ENCODE peak calls at places on chromosomes 3 and 15, in four cellular contexts. X, R, Q and P are unnamed samples.

GRCh38 chr3:31157028-31157694 is 262.7 kb upstream of the GADL1 start:
- DNase-seq in X (no peak), R (no peak), Q (no peak), P (no peak)

GRCh38 chr15:38846351-38846750 is 281.7 kb upstream of the RASGRP1 start:
- DNase-seq in X (no peak), R (no peak), Q (no peak), P (peak)

GRCh38 chr3:113232367-113232766 is 21.0 kb downstream of the BOC start:
- DNase-seq in X (no peak), R (no peak), Q (no peak), P (no peak)

GRCh38 chr15:64163662-64164362 is 990 bp upstream of the PPIB start:
- DNase-seq in X (no peak), R (no peak), Q (no peak), P (peak)

GRCh38 chr3:117017135-117017990 is 307.8 kb downstream of the TUSC7 start:
- DNase-seq in X (no peak), R (no peak), Q (no peak), P (no peak)

GRCh38 chr3:5194801-5195509 is 7.4 kb downstream of the EDEM1 start:
- DNase-seq in X (no peak), R (peak), Q (peak), P (peak)

GRCh38 chr3:124601189-124601588 is 129.1 kb upstream of the UMPS start:
- DNase-seq in X (no peak), R (no peak), Q (no peak), P (peak)

GRCh38 chr3:61822588-61822987 is 261.2 kb downstream of the PTPRG start:
- DNase-seq in X (no peak), R (no peak), Q (no peak), P (no peak)

GRCh38 chr15:88385078-88385700 is 82.0 kb downstream of the MRPL46 start:
- DNase-seq in X (no peak), R (no peak), Q (peak), P (no peak)

GRCh38 chr3:96813820-96814580 is 394 bp upstream of the EPHA6 start:
- DNase-seq in X (peak), R (peak), Q (peak), P (peak)

GRCh38 chr3:180215866-180216265 is 179.1 kb upstream of the PEX5L start:
- DNase-seq in X (no peak), R (no peak), Q (no peak), P (no peak)

GRCh38 chr15:51368307-51368706 is 26.9 kb downstream of the GLDN start:
- DNase-seq in X (no peak), R (no peak), Q (no peak), P (no peak)

GRCh38 chr3:149892371-149892770 is 78.3 kb downstream of the PFN2 start:
- DNase-seq in X (no peak), R (no peak), Q (no peak), P (no peak)

GRCh38 chr3:151276038-151277027 is 2.0 kb downstream of the P2RY14 start:
- DNase-seq in X (no peak), R (peak), Q (no peak), P (no peak)

GRCh38 chr3:174540536-174540935 is 318.6 kb upstream of the NAALADL2 start:
- DNase-seq in X (no peak), R (no peak), Q (no peak), P (no peak)

GRCh38 chr3:17155951-17156350 is 271.2 kb downstream of the PLCL2 start:
- DNase-seq in X (no peak), R (no peak), Q (no peak), P (no peak)

GRCh38 chr3:126518779-126519177 is 1.2 kb upstream of the UROC1 start:
- DNase-seq in X (no peak), R (no peak), Q (no peak), P (no peak)

DNA sequence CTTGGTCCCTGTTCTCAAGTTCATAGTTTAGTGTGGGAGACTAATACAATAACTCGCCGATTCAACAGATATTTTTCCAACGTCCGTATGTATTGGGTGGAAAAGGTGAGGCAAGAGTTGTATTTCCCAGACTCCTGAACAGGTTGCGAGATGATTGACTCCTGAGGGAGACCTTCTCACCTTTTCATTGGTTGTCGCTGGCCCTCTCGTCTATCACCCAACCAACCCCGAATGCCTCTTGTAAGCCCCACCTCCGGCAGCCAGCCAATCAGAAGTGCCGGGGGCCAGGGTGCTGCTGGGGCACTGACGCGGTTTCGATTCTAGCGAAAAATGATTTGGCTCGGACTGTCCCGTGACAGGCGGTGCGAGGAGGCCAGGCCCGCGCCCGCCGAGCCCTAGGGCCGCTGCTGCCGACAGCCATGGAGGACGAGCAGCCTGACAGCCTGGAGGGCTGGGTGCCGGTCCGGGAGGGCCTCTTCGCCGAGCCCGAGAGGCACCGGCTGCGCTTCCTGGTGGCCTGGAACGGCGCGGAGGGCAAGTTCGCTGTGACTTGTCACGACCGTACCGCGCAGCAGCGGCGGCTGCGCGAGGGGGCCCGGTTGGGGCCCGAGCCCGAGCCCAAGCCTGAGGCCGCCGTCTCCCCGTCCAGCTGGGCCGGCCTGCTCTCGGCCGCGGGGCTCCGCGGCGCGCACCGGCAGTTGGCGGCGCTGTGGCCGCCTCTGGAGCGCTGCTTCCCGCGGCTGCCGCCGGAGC is at the start of gene WHAMM:
- DNase-seq in X (peak), R (peak), Q (peak), P (peak)
- TF ChIP-seq CTCF in X (peak), R (peak), Q (no peak), P (no peak)

GRCh38 chr15:40846846-40847224 is 3.0 kb downstream of the SPINT1 start:
- DNase-seq in X (no peak), R (peak), Q (no peak), P (no peak)
- H3K4me3 ChIP-seq in X (no peak), R (peak), Q (no peak), P (no peak)

DNA sequence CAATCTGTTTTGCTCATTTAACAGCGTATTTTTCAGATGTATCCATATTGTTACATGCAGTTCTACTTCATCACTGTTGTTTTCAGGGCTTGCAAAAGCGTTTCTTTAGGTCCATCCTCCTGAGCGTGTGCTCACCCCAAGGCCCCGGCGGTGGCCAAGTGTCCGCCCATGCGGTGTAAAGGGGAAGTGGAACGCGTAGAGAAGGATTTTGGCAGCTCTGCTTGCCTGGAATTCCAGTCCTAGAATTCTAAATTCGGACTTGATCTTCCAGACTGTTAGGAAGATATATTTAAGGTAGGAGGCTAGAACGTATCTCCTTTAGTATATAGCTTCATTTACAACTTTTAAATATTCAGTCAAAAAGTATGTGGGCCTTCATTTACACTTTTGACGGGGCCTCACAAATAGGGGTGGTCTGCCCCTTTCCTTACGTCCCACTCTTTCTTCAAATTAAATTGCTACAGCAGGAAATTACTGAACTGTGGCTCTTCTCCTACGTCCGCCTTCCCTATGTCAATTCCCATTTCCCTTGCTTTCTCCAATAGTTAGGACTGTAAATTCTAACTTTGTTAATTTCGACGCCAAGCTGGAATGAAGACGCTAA is 609 bp upstream of the TBC1D23 start:
- DNase-seq in X (peak), R (peak), Q (no peak), P (peak)
- TF ChIP-seq CTCF in X (peak), R (no peak), Q (no peak), P (peak)

GRCh38 chr15:78265752-78266224 is 1.4 kb downstream of the DNAJA4 start:
- DNase-seq in X (no peak), R (no peak), Q (peak), P (peak)

GRCh38 chr15:78263907-78264303 is 457 bp upstream of the DNAJA4 start:
- DNase-seq in X (no peak), R (no peak), Q (no peak), P (no peak)

GRCh38 chr15:78265137-78265460 is 737 bp downstream of the DNAJA4 start:
- DNase-seq in X (no peak), R (no peak), Q (no peak), P (no peak)

GRCh38 chr15:78263351-78263781 is 996 bp upstream of the DNAJA4 start:
- DNase-seq in X (no peak), R (no peak), Q (no peak), P (no peak)

DNA sequence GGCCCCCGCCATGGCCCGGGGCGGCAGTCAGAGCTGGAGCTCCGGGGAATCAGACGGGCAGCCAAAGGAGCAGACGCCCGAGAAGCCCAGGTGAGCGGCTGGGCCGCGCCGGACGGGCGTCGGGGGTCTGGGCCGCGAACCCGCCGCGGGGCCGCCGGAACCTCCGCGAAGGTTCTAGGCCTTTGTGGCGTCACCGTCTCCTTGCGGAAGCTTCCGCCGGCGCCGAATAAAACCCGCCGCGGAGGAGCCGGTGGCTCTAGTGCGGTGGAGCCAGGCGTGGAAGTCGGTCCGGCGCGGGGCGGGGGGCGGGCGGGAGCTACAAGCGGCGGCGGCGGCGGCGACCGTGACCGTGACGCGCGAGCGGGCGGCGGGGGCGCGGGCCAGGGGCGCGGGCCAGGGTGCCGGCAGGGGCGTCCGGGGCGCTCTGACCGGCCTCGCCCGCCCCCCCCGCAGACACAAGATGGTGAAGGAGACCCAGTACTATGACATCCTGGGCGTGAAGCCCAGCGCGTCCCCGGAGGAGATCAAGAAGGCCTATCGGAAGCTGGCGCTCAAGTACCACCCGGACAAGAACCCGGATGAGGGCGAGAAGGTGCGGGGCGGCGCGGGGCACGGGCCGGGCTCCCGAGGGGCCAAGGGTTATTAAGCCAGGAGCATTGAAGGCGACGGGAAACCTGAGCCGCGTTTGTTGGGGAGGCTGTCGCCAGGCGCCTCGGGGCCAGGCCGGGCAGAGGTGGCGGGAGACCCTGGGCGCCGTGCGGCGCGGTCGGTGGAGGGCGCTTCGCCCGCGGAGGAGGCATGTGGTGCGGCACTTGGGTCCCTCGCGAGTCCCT is at the start of gene DNAJA4:
- DNase-seq in X (peak), R (peak), Q (no peak), P (peak)
- H3K4me3 ChIP-seq in X (peak), R (peak), Q (peak), P (peak)

DNA sequence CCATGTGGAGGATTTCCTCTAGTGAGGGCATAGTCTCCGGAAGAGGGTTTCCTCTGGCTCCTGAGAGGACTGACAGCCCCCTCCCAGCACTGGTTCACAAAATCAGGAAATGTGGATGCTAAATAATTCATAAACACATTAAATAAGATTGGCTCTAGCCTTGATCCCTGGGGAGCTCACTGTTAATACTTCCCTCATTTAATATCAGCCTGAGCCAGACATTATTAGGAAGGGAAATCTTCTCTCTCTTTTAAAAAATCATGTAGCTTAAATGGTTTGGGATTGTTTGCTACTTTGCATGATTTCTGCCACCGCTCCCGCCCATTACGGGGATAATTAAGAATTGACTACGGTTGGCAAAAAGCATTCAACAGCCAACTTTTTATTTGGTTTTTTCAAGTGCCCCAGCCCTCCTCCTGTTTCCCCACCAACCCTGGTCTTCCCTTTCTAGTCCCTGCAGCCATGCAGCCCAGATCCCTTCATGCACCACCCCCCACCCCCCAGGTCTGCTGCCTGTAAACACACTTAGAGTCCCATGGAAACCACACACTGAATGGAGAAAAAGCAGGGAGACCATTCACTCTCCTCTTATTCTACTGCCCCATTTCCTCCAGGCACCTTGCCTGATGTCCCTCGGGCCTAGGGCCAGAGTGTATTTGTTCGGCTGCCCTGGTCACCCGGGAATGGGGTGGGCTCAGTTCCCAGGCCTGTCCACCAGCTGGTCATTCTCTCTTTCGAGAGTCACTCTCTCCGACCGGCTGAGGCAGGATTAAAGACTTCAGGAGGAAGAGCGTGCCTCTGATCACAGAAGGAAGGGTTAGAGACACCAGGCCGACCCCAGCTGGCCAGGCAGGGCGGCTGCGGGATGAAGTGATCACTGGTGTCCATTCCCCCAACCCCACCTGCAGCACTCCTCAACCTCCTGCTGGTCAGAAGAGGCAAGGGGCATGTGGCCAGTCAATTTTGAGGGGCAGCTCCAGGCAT is 45.1 kb downstream of the SEMA5B start:
- DNase-seq in X (peak), R (no peak), Q (no peak), P (no peak)
- TF ChIP-seq CTCF in X (peak), R (no peak), Q (no peak), P (peak)

DNA sequence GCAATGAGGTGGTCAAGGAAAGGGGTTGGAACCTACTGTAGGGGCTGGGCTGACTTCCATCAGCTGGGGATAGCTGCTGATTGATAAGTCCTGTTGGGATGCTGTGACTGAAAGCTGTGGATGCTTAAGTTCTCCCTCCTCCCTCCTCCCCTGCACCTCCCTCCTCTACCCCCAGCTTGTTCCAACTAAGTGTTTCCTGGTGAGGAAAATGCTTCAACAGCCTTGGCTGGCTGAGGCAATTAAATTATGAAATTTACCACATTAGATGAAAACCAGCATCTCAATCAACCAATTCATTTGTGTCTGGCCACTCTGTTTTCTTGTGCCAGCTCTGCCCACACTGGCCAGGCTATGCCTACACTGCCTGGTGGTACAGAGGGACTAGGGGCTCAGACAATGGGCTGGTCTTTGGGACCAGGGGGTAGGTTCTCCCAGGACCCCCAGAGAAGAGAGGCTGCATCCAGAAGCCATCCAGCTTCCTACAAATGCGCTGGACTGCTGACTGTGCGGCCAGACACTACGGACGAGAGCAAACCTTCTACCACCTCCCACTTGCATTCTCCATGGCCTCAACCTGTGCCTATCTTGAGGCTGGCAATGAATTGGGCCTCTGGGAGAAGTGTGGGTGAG is 2.5 kb downstream of the KLHL25 start:
- DNase-seq in X (no peak), R (no peak), Q (no peak), P (no peak)
- H3K4me3 ChIP-seq in X (no peak), R (no peak), Q (no peak), P (no peak)

GRCh38 chr15:43439268-43439667 is 53.7 kb downstream of the TP53BP1 start:
- DNase-seq in X (no peak), R (no peak), Q (no peak), P (no peak)
- TF ChIP-seq CTCF in X (no peak), R (no peak), Q (no peak), P (no peak)

GRCh38 chr15:59105839-59106238 is 893 bp downstream of the CCNB2 start:
- DNase-seq in X (no peak), R (no peak), Q (no peak), P (no peak)
- H3K4me3 ChIP-seq in X (peak), R (peak), Q (peak), P (peak)

DNA sequence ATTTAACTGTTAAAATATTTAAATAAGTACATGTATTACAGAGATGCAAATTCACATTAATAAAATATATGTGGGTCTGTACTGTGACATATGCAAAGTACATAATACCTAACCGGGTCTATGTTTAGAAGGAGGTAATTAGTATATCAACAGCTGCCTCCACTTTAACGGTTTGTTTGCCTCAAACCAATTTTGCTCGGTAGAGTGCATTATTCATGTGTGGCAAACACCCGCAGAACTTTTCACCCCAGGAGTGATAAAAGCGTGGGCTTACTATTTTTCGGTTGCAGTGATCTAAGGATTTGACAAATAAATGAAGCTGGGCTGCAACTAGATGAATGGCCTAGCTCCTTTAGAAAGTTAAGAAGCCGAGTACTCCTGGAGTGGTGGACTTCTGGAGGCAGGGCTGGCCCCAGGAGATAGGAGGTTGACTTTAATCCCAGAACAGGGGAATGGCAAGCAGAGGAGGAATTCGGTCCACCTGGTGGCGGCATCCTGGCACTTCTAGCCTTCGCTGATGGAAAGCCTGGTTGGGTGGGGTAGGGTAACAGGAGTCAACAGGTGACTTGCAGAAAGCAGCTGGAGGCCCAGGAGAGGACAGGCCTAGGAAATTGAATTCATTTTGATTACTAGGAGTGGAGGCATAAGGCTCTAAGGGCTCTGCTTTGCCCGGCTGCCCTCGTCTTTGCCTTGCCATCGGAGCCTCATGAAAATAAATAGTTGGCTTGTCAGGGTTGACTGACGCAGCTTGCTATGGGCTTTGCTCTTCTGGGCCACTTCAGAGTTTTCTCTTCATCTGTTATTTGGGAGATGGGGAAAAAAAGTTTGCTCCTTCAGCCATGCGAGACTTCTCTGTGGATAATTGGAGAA is 2.4 kb downstream of the SLCO3A1 start:
- DNase-seq in X (no peak), R (no peak), Q (no peak), P (no peak)
- TF ChIP-seq CTCF in X (peak), R (peak), Q (peak), P (no peak)

GRCh38 chr15:98800437-98801233 is 152.3 kb downstream of the IGF1R start:
- DNase-seq in X (no peak), R (peak), Q (peak), P (peak)

GRCh38 chr15:98801234-98801561 is 152.9 kb downstream of the IGF1R start:
- DNase-seq in X (no peak), R (no peak), Q (no peak), P (no peak)

GRCh38 chr15:98799461-98799971 is 151.2 kb downstream of the IGF1R start:
- DNase-seq in X (no peak), R (no peak), Q (no peak), P (peak)

GRCh38 chr15:98798375-98798893 is 150.1 kb downstream of the IGF1R start:
- DNase-seq in X (no peak), R (no peak), Q (no peak), P (no peak)

GRCh38 chr15:98799991-98800390 is 151.7 kb downstream of the IGF1R start:
- DNase-seq in X (no peak), R (no peak), Q (no peak), P (no peak)
- H3K4me3 ChIP-seq in X (no peak), R (no peak), Q (no peak), P (peak)